ENCODE peak calls at places on chromosomes 1 and 21, in five cellular contexts. G, B, T, L and N are unnamed samples.

GRCh38 chr1:24151175-24151533 is 8.2 kb upstream of the IL22RA1 start:
- DNase-seq in G (no peak), L (peak; percentile 58), B (no peak), T (peak; percentile 96), N (no peak)

GRCh38 chr1:39898648-39899603 is 2.8 kb downstream of the MYCL start:
- DNase-seq in G (peak; percentile 69), B (no peak), L (peak; percentile 84), T (peak; percentile 70), N (no peak)

GRCh38 chr1:239218296-239218695 is 168.1 kb upstream of the CHRM3 start:
- DNase-seq in B (peak; percentile 39), G (peak; percentile 20), L (no peak), T (peak; percentile 20), N (no peak)

GRCh38 chr1:205602118-205602517 is 29.7 kb downstream of the ELK4 start:
- DNase-seq in G (no peak), T (no peak), B (no peak), L (no peak), N (no peak)

GRCh38 chr1:218772575-218772974 is 401.1 kb upstream of the LYPLAL1 start:
- DNase-seq in G (peak; percentile 82), T (peak; percentile 67), L (no peak), B (peak; percentile 24), N (no peak)

GRCh38 chr1:205664399-205665108 is 15.8 kb downstream of the SLC45A3 start:
- DNase-seq in T (peak; percentile 69), B (no peak), G (no peak), L (no peak), N (no peak)

GRCh38 chr1:38533772-38534472 is 325.6 kb downstream of the RRAGC start:
- DNase-seq in G (no peak), T (no peak), B (no peak), L (no peak), N (no peak)

GRCh38 chr21:30234643-30235042 is 18.7 kb upstream of the CLDN8 start:
- DNase-seq in B (no peak), L (no peak), G (peak; percentile 87), T (peak; percentile 98), N (no peak)

GRCh38 chr1:59703226-59703917 is 111.4 kb upstream of the HOOK1 start:
- DNase-seq in L (no peak), B (peak; percentile 57), G (peak; percentile 78), T (no peak), N (no peak)

GRCh38 chr1:198498881-198499280 is 41.6 kb downstream of the ATP6V1G3 start:
- DNase-seq in B (no peak), T (peak; percentile 72), L (no peak), G (no peak), N (no peak)

GRCh38 chr1:151837197-151837596 is 2.4 kb downstream of the C2CD4D start:
- DNase-seq in L (no peak), T (no peak), G (no peak), B (no peak), N (no peak)

GRCh38 chr1:228270032-228270431 is 62.2 kb downstream of the OBSCN start:
- DNase-seq in L (no peak), T (peak; percentile 36), G (peak; percentile 75), B (no peak), N (no peak)

GRCh38 chr1:23899070-23899469 is 14.1 kb downstream of the CNR2 start:
- DNase-seq in G (no peak), B (no peak), T (no peak), L (no peak), N (no peak)

GRCh38 chr21:19603011-19603593 is 1199.5 kb upstream of the TMPRSS15 start:
- DNase-seq in L (no peak), B (no peak), G (no peak), T (no peak), N (no peak)

GRCh38 chr1:42931911-42932422 is 26.7 kb downstream of the SLC2A1 start:
- DNase-seq in T (peak; percentile 75), L (no peak), G (no peak), B (no peak), N (peak; percentile 82)

GRCh38 chr1:214476958-214477870 is 74.2 kb downstream of the PTPN14 start:
- DNase-seq in B (peak; percentile 89), G (peak; percentile 67), L (no peak), T (peak; percentile 99), N (no peak)

GRCh38 chr1:10824821-10825540 is 28.5 kb upstream of the CASZ1 start:
- DNase-seq in L (no peak), T (peak; percentile 96), B (peak; percentile 51), G (peak; percentile 67), N (no peak)

GRCh38 chr1:6098303-6099215 is 52.9 kb downstream of the KCNAB2 start:
- DNase-seq in G (peak; percentile 88), B (peak; percentile 51), T (no peak), L (no peak), N (no peak)

GRCh38 chr1:159790237-159790917 is 9.6 kb downstream of the DUSP23 start:
- DNase-seq in B (no peak), L (no peak), T (peak; percentile 35), G (peak; percentile 36), N (no peak)
- TF ChIP-seq CTCF in B (peak; percentile 84), L (peak; percentile 69), T (peak; percentile 56), G (peak; percentile 60), N (peak; percentile 34)

DNA sequence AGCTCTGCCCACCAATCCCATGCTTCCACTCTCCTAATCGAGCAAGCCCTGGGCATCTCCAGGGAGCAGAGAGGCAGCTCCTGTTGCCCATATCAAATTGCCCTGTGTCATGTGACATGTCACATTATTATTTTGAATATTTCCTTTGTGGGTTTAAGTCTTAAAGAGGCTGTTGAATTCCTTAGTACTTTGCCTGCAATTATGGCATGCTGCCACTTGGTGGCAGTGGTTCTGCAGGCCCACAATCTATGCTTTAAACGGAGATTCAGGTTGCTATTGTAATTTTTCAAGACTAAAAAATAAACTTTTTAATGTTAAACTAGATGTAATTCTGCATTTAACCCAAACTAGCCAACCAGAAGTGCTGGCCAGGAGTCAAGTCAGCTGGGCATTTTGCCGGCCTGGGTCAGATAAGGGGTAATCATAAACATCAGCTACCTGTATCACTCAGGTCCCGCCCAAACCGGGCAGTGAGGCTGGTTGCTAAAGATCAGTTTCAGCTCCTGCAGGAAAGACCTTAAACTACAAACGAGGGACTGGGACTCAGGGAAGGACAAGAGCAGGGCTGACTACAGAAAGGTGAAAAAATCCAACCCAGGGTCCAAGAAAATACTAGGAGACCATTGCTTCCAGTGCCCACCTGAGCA is 37.3 kb upstream of the ARHGEF16 start:
- DNase-seq in B (no peak), T (no peak), G (no peak), L (no peak), N (no peak)
- TF ChIP-seq CTCF in B (peak; percentile 70), T (peak; percentile 14), G (no peak), L (peak; percentile 60), N (no peak)

GRCh38 chr1:7264101-7264500 is 478.8 kb downstream of the CAMTA1 start:
- DNase-seq in L (no peak), B (no peak), T (no peak), G (no peak), N (no peak)
- TF ChIP-seq CTCF in L (no peak), B (no peak), T (no peak), G (no peak), N (no peak)

GRCh38 chr1:154992721-154993571 is 440 bp upstream of the LENEP start:
- DNase-seq in T (no peak), B (peak; percentile 18), G (peak; percentile 69), L (no peak), N (no peak)
- TF ChIP-seq CTCF in T (peak; percentile 17), B (peak; percentile 56), G (peak; percentile 13), L (peak; percentile 18), N (no peak)

GRCh38 chr1:219882116-219882515 is 46.2 kb downstream of the SLC30A10 start:
- DNase-seq in L (no peak), T (no peak), B (no peak), G (no peak), N (no peak)

GRCh38 chr1:219871427-219872057 is 56.8 kb downstream of the SLC30A10 start:
- DNase-seq in T (no peak), G (no peak), L (no peak), B (no peak), N (no peak)

GRCh38 chr1:219880765-219881457 is 47.4 kb downstream of the SLC30A10 start:
- DNase-seq in T (no peak), B (no peak), G (no peak), L (no peak), N (no peak)

GRCh38 chr1:219875860-219876259 is 52.5 kb downstream of the SLC30A10 start:
- DNase-seq in L (no peak), T (no peak), B (no peak), G (no peak), N (no peak)

DNA sequence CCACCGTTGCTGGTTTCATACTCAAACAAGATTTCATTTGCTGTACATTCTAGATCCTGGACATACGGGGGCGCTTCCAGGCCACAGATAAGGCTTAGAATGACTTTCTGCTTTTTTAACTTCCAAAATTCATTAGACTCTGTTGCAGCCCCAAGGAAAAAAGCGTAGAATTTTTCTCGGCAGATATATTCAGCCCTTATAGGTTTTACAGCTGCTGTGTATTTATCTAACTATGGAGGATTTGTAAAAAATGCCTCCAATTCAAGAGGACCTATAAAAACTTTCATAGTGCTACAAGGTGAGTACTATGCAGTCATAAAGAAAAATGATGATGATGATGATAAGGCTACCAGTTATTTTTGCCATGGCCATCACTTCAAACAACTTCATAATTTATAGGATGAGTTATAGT is 51.6 kb downstream of the SLC30A10 start:
- DNase-seq in T (peak; percentile 6), L (no peak), G (peak; percentile 4), B (no peak), N (no peak)
- TF ChIP-seq CTCF in T (no peak), L (peak; percentile 22), G (no peak), B (no peak), N (no peak)

GRCh38 chr1:65149391-65149729 is 1.4 kb downstream of the AK4 start:
- DNase-seq in T (no peak), G (no peak), B (no peak), L (no peak), N (no peak)
- TF ChIP-seq CTCF in T (no peak), G (no peak), B (no peak), L (no peak), N (no peak)

GRCh38 chr1:233025156-233025555 is 74.7 kb downstream of the NTPCR start:
- DNase-seq in B (no peak), L (peak; percentile 37), G (peak; percentile 19), T (peak; percentile 71), N (no peak)
- TF ChIP-seq CTCF in B (peak; percentile 58), L (peak; percentile 71), G (peak; percentile 41), T (peak; percentile 64), N (no peak)

DNA sequence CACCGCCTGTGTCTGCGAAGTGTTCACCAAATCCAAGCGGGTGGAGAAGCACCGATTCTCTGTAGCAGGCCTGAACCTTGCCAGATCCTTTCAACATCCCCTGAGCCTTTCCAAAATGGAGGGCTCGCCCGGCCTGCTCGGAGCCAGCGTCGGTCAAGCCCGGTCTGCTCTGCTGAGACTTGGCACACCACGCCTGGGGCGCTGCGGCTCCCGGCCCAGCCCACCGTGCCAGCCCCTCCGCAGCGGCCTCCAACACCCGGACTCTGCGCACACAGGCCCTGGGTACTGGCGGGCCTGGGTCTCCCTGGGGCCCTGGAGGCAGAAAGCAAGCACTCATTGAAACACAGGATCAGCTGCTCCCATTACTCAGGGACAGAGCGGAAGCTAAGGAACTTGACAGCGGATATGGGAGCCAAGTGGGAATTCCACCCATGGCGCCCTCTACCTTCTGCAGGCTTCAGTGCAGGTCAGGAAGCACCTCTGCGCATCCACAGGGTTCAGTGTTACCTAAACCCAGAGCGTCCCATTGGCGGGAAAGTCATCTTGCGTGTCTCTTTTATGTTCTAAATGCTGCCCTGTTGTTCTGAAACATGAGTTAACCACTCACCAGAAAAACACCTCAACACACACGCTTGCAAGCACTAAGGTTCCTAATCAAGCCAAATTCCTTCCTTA is 159.9 kb downstream of the ZBTB18 start:
- DNase-seq in G (no peak), L (no peak), B (no peak), T (peak; percentile 12), N (no peak)
- TF ChIP-seq CTCF in G (no peak), L (peak; percentile 32), B (peak; percentile 65), T (peak; percentile 50), N (no peak)